ENCODE peak calls at places on chromosomes 11 and 22, in six cellular contexts. U, V, R, F, I and E are unnamed samples.

GRCh38 chr11:120288021-120288420 is 37.1 kb upstream of the TLCD5 start:
- DNase-seq in U (no peak), I (no peak), V (no peak), F (no peak), R (no peak), E (no peak)

GRCh38 chr11:100731471-100731870 is 44.4 kb downstream of the ARHGAP42 start:
- DNase-seq in I (no peak), F (no peak), V (no peak), R (no peak), U (no peak), E (no peak)

GRCh38 chr11:108016647-108017046 is 7.9 kb downstream of the CUL5 start:
- DNase-seq in I (no peak), R (no peak), U (no peak), V (no peak), F (no peak), E (no peak)

GRCh38 chr11:33996498-33997454 is 54.8 kb upstream of the CAPRIN1 start:
- DNase-seq in U (no peak), F (peak), I (peak), R (peak), V (peak), E (peak)

GRCh38 chr11:59574932-59575904 is 40.4 kb downstream of the OSBP start:
- DNase-seq in V (no peak), U (no peak), F (no peak), R (no peak), I (no peak), E (no peak)

GRCh38 chr11:114893329-114893728 is 215.0 kb downstream of the NXPE2 start:
- DNase-seq in U (no peak), R (no peak), I (no peak), V (no peak), F (no peak), E (no peak)

GRCh38 chr11:73047773-73048371 is 94.2 kb downstream of the FCHSD2 start:
- DNase-seq in V (no peak), I (no peak), R (no peak), U (no peak), F (no peak), E (no peak)

GRCh38 chr22:49413551-49413950 is 414.1 kb downstream of the BRD1 start:
- DNase-seq in R (no peak), U (peak), I (no peak), V (no peak), F (no peak), E (no peak)

GRCh38 chr11:26229270-26229669 is 102.7 kb upstream of the ANO3 start:
- DNase-seq in R (peak), I (no peak), F (no peak), U (no peak), V (peak), E (peak)

GRCh38 chr22:26536056-26536761 is 23.9 kb upstream of the TFIP11 start:
- DNase-seq in R (no peak), V (peak), U (no peak), I (no peak), F (no peak), E (no peak)

GRCh38 chr11:132844956-132845355 is 687.3 kb downstream of the OPCML start:
- DNase-seq in F (no peak), R (peak), I (no peak), V (peak), U (no peak), E (peak)

GRCh38 chr11:90392692-90393091 is 169.8 kb upstream of the CHORDC1 start:
- DNase-seq in I (no peak), U (no peak), V (no peak), F (no peak), R (no peak), E (no peak)

GRCh38 chr11:109612481-109612880 is 190.5 kb downstream of the C11orf87 start:
- DNase-seq in I (no peak), V (peak), R (no peak), F (no peak), U (no peak), E (no peak)

GRCh38 chr11:45331839-45332485 is 45.8 kb upstream of the SYT13 start:
- DNase-seq in U (peak), R (no peak), I (no peak), F (no peak), V (peak), E (peak)

GRCh38 chr11:19789840-19790710 is 77.4 kb downstream of the NAV2 start:
- DNase-seq in V (peak), F (no peak), U (no peak), I (no peak), R (peak), E (peak)

GRCh38 chr11:34601085-34601444 is 19.8 kb upstream of the EHF start:
- DNase-seq in U (no peak), F (no peak), V (no peak), I (no peak), R (peak), E (no peak)

GRCh38 chr11:69400769-69401590 is 80.5 kb upstream of the LINC01488 start:
- DNase-seq in I (no peak), V (no peak), R (no peak), F (no peak), U (no peak), E (no peak)

GRCh38 chr11:36195496-36196346 is 93.5 kb downstream of the COMMD9 start:
- DNase-seq in U (no peak), I (no peak), V (peak), R (peak), F (no peak), E (no peak)

GRCh38 chr11:118009821-118010737 is 23.9 kb downstream of the IL10RA start:
- DNase-seq in R (no peak), V (no peak), I (no peak), F (no peak), U (no peak), E (no peak)

GRCh38 chr22:22834204-22834603 is 53.4 kb upstream of the IGLL5 start:
- DNase-seq in U (no peak), V (no peak), R (no peak), F (no peak), I (no peak), E (no peak)

GRCh38 chr11:62395885-62396778 is 22.7 kb upstream of the SCGB1A1 start:
- DNase-seq in R (no peak), I (no peak), F (no peak), V (no peak), U (no peak), E (no peak)

GRCh38 chr11:837189-837989 is 4.6 kb downstream of the CD151 start:
- DNase-seq in R (no peak), U (no peak), I (no peak), V (no peak), F (no peak), E (no peak)

DNA sequence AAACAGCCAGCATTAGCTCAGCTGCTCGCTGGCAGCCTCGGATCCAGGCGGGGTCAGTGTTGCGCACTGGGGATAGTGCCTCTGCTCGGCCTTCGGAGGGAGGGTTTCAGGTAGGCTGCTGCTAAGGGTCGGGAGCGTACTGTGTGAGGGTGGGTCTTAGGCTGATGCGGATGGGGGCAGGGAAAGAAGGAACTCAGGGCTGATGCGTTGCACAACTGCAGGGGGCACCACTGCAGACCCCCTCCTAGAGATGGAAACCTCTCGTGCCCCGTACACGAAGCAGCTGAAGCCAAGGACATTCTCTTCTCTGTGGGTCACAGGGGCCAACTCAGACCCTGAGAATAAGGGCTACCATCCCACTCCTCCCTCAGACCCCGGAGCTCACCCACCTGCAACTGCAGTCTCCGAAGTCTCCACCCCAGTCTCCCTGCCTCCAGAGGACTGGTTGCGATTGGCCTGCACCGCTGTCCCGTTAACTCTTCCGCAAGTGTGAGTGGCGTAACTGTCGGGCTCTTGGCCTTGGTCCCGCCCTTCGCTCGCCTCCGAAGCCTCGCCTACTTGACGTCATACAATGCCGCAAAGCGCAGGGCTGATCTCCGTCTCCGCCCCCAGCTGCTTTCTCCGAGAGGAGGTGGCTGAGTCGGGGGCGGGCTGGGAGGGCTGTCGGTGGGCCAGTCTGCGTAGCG is at the start of gene KBTBD3:
- DNase-seq in F (peak), V (peak), I (peak), R (peak), U (peak), E (peak)
- TF ChIP-seq CTCF in F (peak), V (peak), I (peak), R (peak), U (no peak), E (peak)

DNA sequence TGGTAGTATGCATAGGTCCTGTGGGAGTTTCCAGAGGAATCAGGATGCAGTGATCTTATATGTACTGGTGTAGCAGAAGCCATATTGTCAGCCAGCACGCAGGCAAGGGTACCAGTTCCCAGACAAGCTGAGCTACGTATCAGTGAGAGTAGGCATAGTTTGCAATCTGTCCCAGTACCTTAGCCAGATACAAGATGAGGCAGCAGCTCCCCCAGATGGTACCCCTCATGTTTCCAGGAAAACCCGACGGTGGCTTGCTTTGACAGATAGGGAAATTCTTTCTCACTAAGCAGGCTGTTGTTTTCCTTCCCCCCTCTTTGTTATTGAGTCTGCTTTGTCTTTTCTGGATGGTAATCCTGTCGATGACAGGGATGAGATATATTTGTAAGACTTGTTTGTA is 109.7 kb upstream of the RRM1 start:
- DNase-seq in U (no peak), F (no peak), I (peak), R (peak), V (no peak), E (no peak)
- TF ChIP-seq CTCF in U (no peak), F (no peak), I (peak), R (peak), V (peak), E (no peak)

GRCh38 chr22:37546436-37547248 is 13.6 kb upstream of the CDC42EP1 start:
- DNase-seq in V (peak), I (no peak), F (no peak), U (peak), R (peak), E (peak)
- TF ChIP-seq CTCF in V (no peak), I (no peak), F (no peak), U (no peak), R (peak), E (peak)

DNA sequence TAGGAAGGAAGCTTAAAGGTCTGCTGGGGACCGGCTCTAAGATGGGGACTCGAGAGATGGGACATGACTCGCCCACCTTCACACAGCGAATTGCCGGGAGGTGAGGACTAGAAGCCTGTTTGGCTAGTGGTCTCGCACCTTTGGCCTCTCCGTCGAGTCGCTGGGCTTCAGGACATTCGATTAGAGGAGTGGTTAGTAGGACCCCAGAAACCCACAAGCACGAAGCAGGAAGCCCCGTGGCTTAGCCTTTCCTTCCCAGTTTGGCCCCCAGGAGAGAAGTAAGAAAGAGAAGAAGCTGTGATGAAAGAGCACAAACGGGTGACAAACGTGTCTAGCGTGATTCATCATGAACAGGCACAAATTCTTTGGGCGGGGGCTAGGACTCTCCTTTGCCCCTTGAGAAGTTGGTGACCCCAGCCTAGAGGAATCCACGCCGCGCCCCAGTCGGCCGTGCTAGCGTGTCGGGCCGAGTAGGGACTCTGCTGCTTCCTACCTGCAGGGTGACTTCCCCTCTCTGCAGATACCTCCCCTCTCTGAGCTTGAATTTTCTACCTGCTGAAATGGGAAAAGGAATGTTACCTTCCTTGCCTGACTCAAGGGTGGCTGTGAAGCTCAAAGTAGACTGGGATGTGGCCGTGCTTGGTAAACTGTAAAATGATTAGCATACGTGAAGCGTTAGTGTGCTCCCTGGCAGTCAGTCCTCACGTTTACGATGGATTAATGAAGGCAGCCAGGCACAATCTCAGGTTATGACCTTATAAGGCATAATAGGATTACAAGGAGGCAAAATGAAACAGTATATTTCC is 1.1 kb upstream of the ADM start:
- DNase-seq in R (peak), V (peak), F (peak), U (no peak), I (no peak), E (peak)
- TF ChIP-seq CTCF in R (no peak), V (no peak), F (no peak), U (no peak), I (no peak), E (no peak)

GRCh38 chr11:84097186-84097585 is 811.0 kb upstream of the CCDC90B start:
- DNase-seq in V (no peak), R (peak), F (no peak), I (no peak), U (no peak), E (no peak)

GRCh38 chr11:84089072-84090057 is 803.2 kb upstream of the CCDC90B start:
- DNase-seq in F (no peak), U (no peak), R (peak), I (no peak), V (no peak), E (no peak)

DNA sequence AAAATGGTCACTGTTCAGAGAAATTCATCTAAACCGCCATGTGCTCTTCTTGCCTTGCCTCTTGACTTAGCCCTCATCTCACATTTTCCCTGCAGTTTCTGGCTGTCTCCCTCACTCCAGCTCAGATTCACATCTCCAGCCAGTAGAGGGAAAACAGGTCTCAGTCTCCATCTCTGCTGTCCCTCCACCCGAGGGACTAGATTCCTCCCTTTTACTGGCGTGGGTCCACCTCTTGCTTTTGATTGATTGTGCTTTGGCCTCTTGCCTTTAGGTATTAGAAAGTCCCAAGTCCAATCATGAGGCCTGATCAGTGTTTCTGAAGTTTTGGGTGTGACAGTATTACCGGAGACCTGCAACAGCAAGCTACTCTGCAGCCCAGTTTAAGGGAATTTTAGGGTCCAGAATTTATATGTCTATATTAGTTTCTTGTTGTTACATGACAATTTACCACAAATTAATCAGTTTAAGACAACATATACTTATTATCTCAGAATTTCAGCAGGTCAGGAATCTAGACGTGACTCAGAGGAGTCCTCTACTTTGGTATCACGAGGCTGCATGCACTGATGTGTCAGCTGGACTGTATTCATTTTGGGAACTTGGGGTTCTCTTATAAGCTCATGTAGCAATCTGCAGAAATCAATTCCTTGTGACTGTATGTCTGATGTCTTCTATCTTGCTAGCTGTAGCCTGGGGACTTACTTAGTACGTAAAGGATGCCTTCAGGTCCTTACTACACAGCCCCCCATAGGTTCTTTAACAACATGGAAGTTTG is 805.2 kb upstream of the CCDC90B start:
- DNase-seq in I (no peak), U (no peak), F (no peak), R (no peak), V (no peak), E (no peak)
- TF ChIP-seq CTCF in I (no peak), U (no peak), F (no peak), R (no peak), V (no peak), E (no peak)